ENCODE peak calls at places on chromosomes 2 and 18, in seven cellular contexts. A is CD8-positive, alpha-beta T cell; B is astrocyte of the cerebellum; L is tibial artery; Q is WTC11; V is AG04449; R is fibroblast of lung. I is an unnamed sample.

GRCh38 chr2:190996338-190996946 is 17.5 kb downstream of the STAT1 start:
- DNase-seq in A (no peak), L (no peak), Q (peak; percentile 52), V (no peak), R (peak; percentile 19), B (no peak), I (no peak)

GRCh38 chr2:182672471-182673165 is 43.4 kb upstream of the DNAJC10 start:
- DNase-seq in L (no peak), V (peak; percentile 10), Q (no peak), A (no peak), B (peak; percentile 50), R (peak; percentile 83), I (no peak)

GRCh38 chr18:28115149-28115550 is 61.8 kb downstream of the CDH2 start:
- DNase-seq in B (peak; percentile 86), A (no peak), Q (no peak), V (peak; percentile 81), R (peak; percentile 99), L (no peak), I (no peak)

GRCh38 chr2:109380502-109381326 is 233.1 kb downstream of the SEPTIN10 start:
- DNase-seq in L (peak; percentile 14), V (no peak), A (no peak), B (no peak), R (peak; percentile 37), Q (peak; percentile 4), I (peak; percentile 10)

GRCh38 chr2:224101820-224102630 is 62.9 kb upstream of the SERPINE2 start:
- DNase-seq in L (peak; percentile 49), A (no peak), R (peak; percentile 98), Q (no peak), B (peak; percentile 34), V (peak; percentile 98), I (no peak)

GRCh38 chr2:186862869-186863709 is 14.1 kb upstream of the ZSWIM2 start:
- DNase-seq in B (peak; percentile 23), L (no peak), Q (no peak), V (no peak), A (no peak), R (peak; percentile 24), I (no peak)

GRCh38 chr18:45783097-45784075 is 42.1 kb upstream of the SIGLEC15 start:
- DNase-seq in Q (no peak), B (no peak), V (peak; percentile 59), A (no peak), R (peak; percentile 88), L (no peak), I (no peak)

GRCh38 chr2:104091894-104092293 is 762.0 kb upstream of the POU3F3 start:
- DNase-seq in Q (peak; percentile 11), R (no peak), B (no peak), V (no peak), A (no peak), L (no peak), I (no peak)

GRCh38 chr2:216341151-216341550 is 31.1 kb downstream of the MARCHF4 start:
- DNase-seq in R (peak; percentile 69), V (no peak), L (no peak), Q (no peak), B (no peak), A (no peak), I (no peak)

GRCh38 chr2:240989451-240990265 is 8.8 kb upstream of the SNED1 start:
- DNase-seq in V (no peak), L (peak; percentile 29), B (no peak), Q (peak; percentile 53), R (peak; percentile 23), A (no peak), I (no peak)

GRCh38 chr18:24402209-24402785 is 4.7 kb upstream of the OSBPL1A start:
- DNase-seq in A (no peak), V (no peak), Q (peak; percentile 58), R (no peak), B (no peak), L (no peak), I (no peak)
- TF ChIP-seq CTCF in A (no peak), V (peak; percentile 3), Q (no peak), R (no peak), B (no peak), L (no peak), I (no peak)

DNA sequence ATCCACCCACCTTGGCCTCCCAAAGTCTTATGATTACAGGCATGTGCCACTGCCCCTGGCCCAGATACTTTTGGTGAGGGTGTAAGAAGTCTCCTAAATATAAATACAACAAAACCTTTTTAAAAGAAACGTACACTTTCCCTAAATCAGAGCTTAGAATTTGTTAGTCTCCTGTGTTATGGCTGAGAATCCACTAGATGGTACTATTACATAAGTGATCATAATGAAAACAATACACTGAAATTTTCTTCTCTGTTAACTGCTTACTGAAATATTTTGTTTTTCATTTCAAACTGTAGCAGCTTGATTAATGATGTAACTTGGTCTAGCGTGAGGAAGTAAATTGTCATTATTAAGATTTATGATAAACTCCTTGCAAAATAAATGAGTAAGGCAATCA is 74.8 kb upstream of the FAM98A start:
- DNase-seq in V (no peak), B (no peak), A (no peak), R (peak; percentile 14), Q (no peak), L (no peak), I (no peak)
- TF ChIP-seq CTCF in V (no peak), B (peak; percentile 16), A (no peak), R (no peak), Q (no peak), L (no peak), I (no peak)

DNA sequence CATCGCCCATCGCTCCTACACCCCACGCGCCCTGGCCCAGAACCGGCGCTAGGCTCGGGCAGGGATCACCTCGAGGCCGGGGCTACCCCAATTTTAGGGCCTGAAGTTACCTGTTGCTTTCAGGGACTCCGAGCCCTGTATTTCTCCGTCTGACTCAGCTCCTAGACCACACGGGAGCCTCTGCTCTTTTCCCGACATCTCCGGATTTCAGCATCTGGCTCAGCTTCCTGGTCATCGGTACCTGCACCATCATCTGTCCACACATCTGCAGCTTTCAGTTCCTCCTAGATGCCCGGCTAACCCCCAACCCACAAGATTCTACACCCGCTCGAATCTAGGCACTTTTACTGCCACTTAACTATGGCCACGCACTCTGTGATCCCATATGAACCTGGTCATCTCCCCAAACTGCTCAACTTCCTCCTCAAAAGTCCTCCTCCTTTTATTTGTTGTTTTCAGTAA is 12.1 kb upstream of the HMSD start:
- DNase-seq in B (no peak), Q (no peak), R (no peak), A (no peak), V (no peak), L (no peak), I (no peak)
- TF ChIP-seq CTCF in B (no peak), Q (no peak), R (no peak), A (no peak), V (no peak), L (no peak), I (no peak)

DNA sequence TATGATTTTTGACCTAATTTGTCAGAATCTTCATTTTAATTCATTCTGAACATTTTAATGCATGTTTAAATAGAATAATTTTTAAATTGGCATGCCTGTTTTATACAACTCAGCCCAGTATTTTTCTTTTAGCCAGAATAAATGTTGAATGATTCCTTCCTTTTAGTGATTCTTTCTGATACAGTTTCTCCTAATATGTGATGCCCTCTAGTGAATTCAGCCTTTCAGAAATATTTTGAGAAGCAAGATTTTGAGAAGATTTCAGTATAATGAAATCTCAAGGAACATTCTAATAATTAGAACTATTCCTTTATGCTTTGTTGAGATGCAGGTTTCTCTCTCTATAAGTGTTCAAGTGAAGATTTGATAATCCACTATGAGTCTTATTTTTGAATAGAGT is 28.5 kb downstream of the LCLAT1 start:
- DNase-seq in B (no peak), R (no peak), Q (no peak), A (no peak), L (no peak), V (no peak), I (no peak)
- TF ChIP-seq CTCF in B (no peak), R (no peak), Q (no peak), A (no peak), L (peak; percentile 16), V (no peak), I (no peak)

DNA sequence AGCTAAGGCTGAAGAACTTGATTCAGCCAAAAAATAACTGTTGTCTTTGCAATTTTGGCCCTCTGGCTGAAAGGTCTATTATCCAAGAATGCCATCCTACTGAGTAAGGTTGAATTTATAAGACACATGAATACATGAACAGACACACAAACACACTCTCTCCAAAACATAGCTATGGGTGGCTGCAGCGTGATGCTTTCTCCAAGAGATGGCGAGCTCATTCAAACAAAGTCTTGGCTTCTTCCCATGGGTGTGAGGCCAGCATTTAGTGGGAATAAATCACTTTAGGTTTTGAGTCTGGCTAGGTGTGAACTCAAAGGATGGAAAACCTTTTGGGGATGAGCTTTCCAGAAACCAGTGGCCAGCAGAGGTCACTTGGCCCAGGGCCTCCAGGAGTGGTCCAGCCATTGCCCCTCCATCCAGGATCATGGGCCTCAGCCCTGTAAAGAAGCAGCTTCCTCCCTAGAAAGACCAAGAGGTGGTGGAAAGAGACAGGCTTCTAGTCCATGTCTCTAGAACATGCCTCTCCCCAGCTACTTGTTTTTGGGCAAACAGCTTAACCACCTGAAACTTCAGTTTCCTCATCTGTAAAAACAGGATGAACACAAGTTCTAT is 11.0 kb upstream of the OSR1 start:
- DNase-seq in R (peak; percentile 39), B (no peak), A (no peak), Q (no peak), V (no peak), L (peak; percentile 20), I (no peak)
- TF ChIP-seq CTCF in R (peak; percentile 58), B (peak; percentile 69), A (no peak), Q (no peak), V (peak; percentile 68), L (no peak), I (no peak)

DNA sequence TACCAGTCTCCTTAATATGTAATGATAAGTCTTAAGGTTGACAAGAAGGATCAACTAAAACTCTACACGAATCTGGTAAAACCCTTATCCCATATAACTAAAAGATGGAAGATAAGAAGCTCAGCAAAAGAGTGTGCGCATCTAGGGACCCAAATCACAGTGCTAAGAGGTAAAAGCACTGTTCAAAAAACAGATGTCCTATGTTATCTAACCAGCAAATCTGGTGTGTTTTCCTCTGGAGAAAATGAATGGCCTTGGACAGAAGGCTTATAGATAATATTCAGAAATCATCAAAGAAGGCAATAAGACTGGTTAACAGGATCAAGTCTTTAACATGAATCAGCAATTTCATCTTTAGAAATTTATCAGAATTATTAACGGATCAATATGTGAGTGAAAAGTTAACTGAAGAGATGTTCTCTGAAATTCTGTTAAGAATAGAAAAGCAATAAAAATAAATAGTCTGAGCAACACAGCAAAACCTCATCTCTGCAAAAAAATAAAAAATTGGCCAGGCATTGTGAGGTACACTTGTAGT is 47.1 kb downstream of the RPRD1A start:
- DNase-seq in Q (no peak), L (no peak), B (no peak), R (no peak), A (no peak), V (no peak), I (no peak)
- TF ChIP-seq CTCF in Q (no peak), L (no peak), B (no peak), R (no peak), A (no peak), V (no peak), I (no peak)